ENCODE peak calls at places on chromosomes 6 and 20, in nine cellular contexts. J is psoas muscle, R is pancreas, B is heart right ventricle, L is lower lobe of right lung, U is hepatocyte, Z is upper lobe of right lung, T is transverse colon, W is PC-3. C is an unnamed sample. For H3K4me1, the result is how much of the 10 kb centered on the place peaks cover.

GRCh38 chr20:19901226-19901625 is 115.9 kb upstream of the NAA20 start:
- DNase-seq in J (no peak), R (no peak), B (no peak), L (no peak), U (no peak), Z (no peak), T (no peak), W (peak), C (no peak)

GRCh38 chr6:148524976-148525375 is 182.3 kb downstream of the SASH1 start:
- DNase-seq in J (no peak), R (no peak), B (no peak), L (no peak), U (no peak), Z (no peak), T (no peak), W (peak), C (no peak)

GRCh38 chr6:100296810-100297544 is 167.7 kb downstream of the SIM1 start:
- DNase-seq in J (no peak), R (no peak), B (no peak), L (no peak), U (no peak), Z (no peak), T (no peak), W (peak), C (no peak)

GRCh38 chr6:52352239-52353008 is 9.5 kb upstream of the PAQR8 start:
- DNase-seq in J (no peak), R (no peak), B (no peak), L (peak), U (peak), Z (peak), T (peak), W (peak), C (no peak)

GRCh38 chr20:53657732-53658131 is 64.1 kb upstream of the ZNF217 start:
- DNase-seq in J (no peak), R (no peak), B (no peak), L (no peak), U (no peak), Z (no peak), T (no peak), W (no peak), C (no peak)

GRCh38 chr6:30062471-30063178 is 1.6 kb downstream of the POLR1H start:
- DNase-seq in J (no peak), R (no peak), B (no peak), L (no peak), U (no peak), Z (no peak), T (no peak), W (peak), C (no peak)

GRCh38 chr6:24245275-24245674 is 112.6 kb downstream of the DCDC2 start:
- DNase-seq in J (no peak), R (no peak), B (no peak), L (no peak), U (no peak), Z (no peak), T (no peak), W (no peak), C (peak)

GRCh38 chr6:157823001-157823522 is at the start of gene SNX9:
- DNase-seq in J (peak), R (peak), B (peak), L (peak), U (peak), Z (peak), T (peak), W (peak), C (peak)

GRCh38 chr6:15330174-15330934 is 84.5 kb downstream of the JARID2 start:
- DNase-seq in J (no peak), R (no peak), B (no peak), L (no peak), U (no peak), Z (no peak), T (no peak), W (peak), C (no peak)

GRCh38 chr20:14957416-14957815 is 620.0 kb upstream of the FLRT3 start:
- DNase-seq in J (no peak), R (no peak), B (no peak), L (no peak), U (no peak), Z (no peak), T (no peak), W (no peak), C (no peak)

GRCh38 chr20:18101125-18101820 is 36.4 kb upstream of the KAT14 start:
- DNase-seq in J (no peak), R (no peak), B (no peak), L (no peak), U (no peak), Z (no peak), T (no peak), W (no peak), C (no peak)

GRCh38 chr20:1524004-1524403 is 32.8 kb upstream of the SIRPB2 start:
- DNase-seq in J (no peak), R (no peak), B (no peak), L (no peak), U (no peak), Z (no peak), T (no peak), W (peak), C (no peak)

GRCh38 chr6:44038543-44039065 is 88.6 kb downstream of the MRPL14 start:
- DNase-seq in J (no peak), R (no peak), B (no peak), L (no peak), U (no peak), Z (peak), T (no peak), W (no peak), C (no peak)
- H3K4me1 ChIP-seq in J (under half), R (under half), B (under half), L (under half), U (under half), Z (under half), T (under half), W (half or more), C (under half)

GRCh38 chr6:71254323-71254722 is 34.3 kb upstream of the OGFRL1 start:
- DNase-seq in J (peak), R (no peak), B (peak), L (no peak), U (no peak), Z (no peak), T (no peak), W (no peak), C (no peak)
- H3K4me1 ChIP-seq in J (under half), R (under half), B (under half), L (under half), U (under half), Z (under half), T (under half), W (under half), C (under half)

GRCh38 chr20:43987018-43987417 is 72.4 kb downstream of the TOX2 start:
- DNase-seq in J (no peak), R (no peak), B (no peak), L (no peak), U (no peak), Z (no peak), T (no peak), W (no peak), C (no peak)
- H3K4me1 ChIP-seq in J (under half), R (under half), B (under half), L (under half), U (under half), Z (under half), T (under half), W (under half), C (under half)

DNA sequence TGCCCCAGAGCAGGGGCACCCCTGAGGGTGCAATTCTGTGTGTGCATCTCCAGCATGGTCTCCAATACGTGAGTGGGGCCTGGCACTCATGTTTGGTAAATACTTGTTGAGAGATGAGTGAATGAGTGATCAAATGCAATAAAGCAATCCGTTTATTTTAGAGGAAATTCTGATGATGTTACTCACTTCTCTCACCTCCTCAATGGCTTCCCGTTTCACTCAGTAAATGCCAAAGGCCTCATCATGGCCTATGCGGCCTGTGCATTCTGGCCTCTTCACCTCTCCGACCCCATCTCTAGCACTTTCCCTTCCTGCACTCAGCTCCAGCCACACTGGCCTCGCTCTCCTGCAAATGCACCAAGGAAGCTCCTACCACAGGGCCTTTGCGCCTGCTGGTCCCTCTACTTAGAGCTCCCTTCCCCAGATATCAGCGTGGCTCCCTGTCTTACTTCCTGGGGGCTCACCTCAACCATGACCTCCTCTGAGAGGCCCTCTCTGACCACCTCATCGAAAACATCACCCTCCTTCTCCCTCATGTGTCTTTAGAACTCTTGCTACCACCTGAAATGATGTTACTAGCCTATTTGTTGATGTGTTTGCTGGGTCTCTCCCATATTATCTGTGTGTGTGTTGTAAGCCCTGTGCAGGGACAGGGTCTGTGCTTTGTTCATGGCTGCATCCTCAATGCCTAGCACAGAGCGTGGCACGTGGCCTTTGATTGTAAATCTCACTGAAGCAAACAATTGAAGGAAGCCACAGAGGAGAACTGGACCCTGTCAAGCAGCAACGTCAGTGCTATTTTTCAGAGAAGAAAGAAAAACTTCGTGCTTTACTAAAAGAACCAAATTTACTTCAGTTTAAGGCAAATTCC is 42.6 kb downstream of the RAB44 start:
- DNase-seq in J (no peak), R (no peak), B (no peak), L (no peak), U (no peak), Z (no peak), T (no peak), W (peak), C (no peak)
- H3K4me1 ChIP-seq in J (under half), R (under half), B (under half), L (under half), U (under half), Z (under half), T (under half), W (under half), C (under half)

DNA sequence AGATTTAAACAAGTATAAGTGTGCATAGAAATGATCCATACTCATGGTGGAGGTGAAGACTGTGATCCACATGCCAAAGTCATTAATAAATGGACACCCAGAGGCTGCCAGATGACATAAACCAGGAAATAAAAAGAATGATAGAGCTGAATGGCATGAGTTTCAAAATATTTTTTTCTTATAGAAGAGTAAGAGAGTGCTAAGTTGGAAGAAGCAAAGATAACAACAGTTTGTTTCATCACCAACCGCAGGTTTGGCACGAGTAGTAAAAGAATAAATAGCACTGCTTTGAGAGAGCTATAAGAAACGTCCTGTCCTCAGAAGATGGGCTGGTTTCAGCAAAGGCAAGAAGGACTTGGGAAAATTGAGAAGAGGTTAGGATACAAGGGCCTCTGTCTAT is 246.9 kb downstream of the UBE3D start:
- DNase-seq in J (no peak), R (no peak), B (no peak), L (no peak), U (no peak), Z (no peak), T (no peak), W (peak), C (no peak)
- H3K4me1 ChIP-seq in J (under half), R (under half), B (under half), L (under half), U (under half), Z (under half), T (under half), W (under half), C (under half)

GRCh38 chr20:48813930-48814546 is 13.8 kb downstream of the PREX1 start:
- DNase-seq in J (no peak), R (no peak), B (no peak), L (no peak), U (no peak), Z (no peak), T (no peak), W (no peak), C (no peak)
- H3K4me1 ChIP-seq in J (under half), R (under half), B (under half), L (half or more), U (under half), Z (under half), T (under half), W (under half), C (under half)